ENCODE peak calls at places on chromosome 18, in six cellular contexts. C is pancreas, B is HCT116, L is colonic mucosa, Q is aorta, M is right atrium auricular region. Y is an unnamed sample.

GRCh38 chr18:61503688-61504087 is 170.5 kb downstream of the CDH20 start:
- DNase-seq in C (no peak), B (no peak), L (no peak), Q (no peak), M (no peak), Y (no peak)

GRCh38 chr18:52222211-52222610 is 117.8 kb upstream of the DCC start:
- DNase-seq in C (no peak), B (no peak), L (no peak), Q (no peak), M (no peak), Y (no peak)

GRCh38 chr18:57649536-57650495 is 28.2 kb upstream of the NARS1 start:
- DNase-seq in C (no peak), B (no peak), L (no peak), Q (no peak), M (no peak), Y (no peak)

GRCh38 chr18:79540161-79540913 is 139.3 kb upstream of the CTDP1 start:
- DNase-seq in C (peak; percentile 8), B (no peak), L (no peak), Q (peak; percentile 66), M (no peak), Y (no peak)

GRCh38 chr18:3450358-3451107 is 561 bp downstream of the TGIF1 start:
- DNase-seq in C (peak; percentile 71), B (no peak), L (peak; percentile 74), Q (peak; percentile 90), M (peak; percentile 72), Y (peak; percentile 66)

GRCh38 chr18:47150824-47151366 is 595 bp upstream of the HDHD2 start:
- DNase-seq in C (peak; percentile 20), B (no peak), L (peak; percentile 34), Q (no peak), M (no peak), Y (no peak)

GRCh38 chr18:32576296-32576916 is 105.7 kb upstream of the GAREM1 start:
- DNase-seq in C (no peak), B (no peak), L (no peak), Q (no peak), M (no peak), Y (no peak)

GRCh38 chr18:8701546-8702118 is 3.7 kb upstream of the MTCL1 start:
- DNase-seq in C (no peak), B (no peak), L (no peak), Q (no peak), M (no peak), Y (no peak)

GRCh38 chr18:37671530-37671929 is 105.9 kb upstream of the CELF4 start:
- DNase-seq in C (no peak), B (no peak), L (no peak), Q (no peak), M (no peak), Y (no peak)

GRCh38 chr18:77057043-77057442 is 75.5 kb downstream of the MBP start:
- DNase-seq in C (no peak), B (no peak), L (no peak), Q (no peak), M (no peak), Y (no peak)

GRCh38 chr18:70337139-70337972 is 48.5 kb downstream of the SOCS6 start:
- DNase-seq in C (no peak), B (peak; percentile 89), L (peak; percentile 31), Q (no peak), M (no peak), Y (no peak)

GRCh38 chr18:8773980-8774379 is 68.6 kb downstream of the MTCL1 start:
- DNase-seq in C (no peak), B (no peak), L (no peak), Q (no peak), M (no peak), Y (no peak)

GRCh38 chr18:56036673-56037072 is 448.7 kb upstream of the TCF4 start:
- DNase-seq in C (no peak), B (no peak), L (no peak), Q (no peak), M (no peak), Y (no peak)

GRCh38 chr18:62721837-62722795 is 6.8 kb downstream of the PHLPP1 start:
- DNase-seq in C (no peak), B (no peak), L (no peak), Q (no peak), M (no peak), Y (no peak)

GRCh38 chr18:8800445-8800844 is 95.1 kb downstream of the MTCL1 start:
- DNase-seq in C (peak; percentile 35), B (peak; percentile 73), L (no peak), Q (no peak), M (no peak), Y (no peak)

GRCh38 chr18:4040391-4041172 is 414.5 kb downstream of the DLGAP1 start:
- DNase-seq in C (no peak), B (no peak), L (no peak), Q (no peak), M (no peak), Y (no peak)

GRCh38 chr18:1522249-1522615 is 617.6 kb downstream of the ADCYAP1 start:
- DNase-seq in C (no peak), B (no peak), L (no peak), Q (no peak), M (no peak), Y (no peak)

GRCh38 chr18:55786651-55787272 is 198.8 kb upstream of the TCF4 start:
- DNase-seq in C (no peak), B (no peak), L (no peak), Q (no peak), M (no peak), Y (no peak)

GRCh38 chr18:27540126-27540525 is 355.0 kb upstream of the CHST9 start:
- DNase-seq in C (no peak), B (no peak), L (no peak), Q (no peak), M (no peak), Y (no peak)

GRCh38 chr18:2526320-2526719 is 45.0 kb downstream of the METTL4 start:
- DNase-seq in C (no peak), B (no peak), L (no peak), Q (no peak), M (no peak), Y (no peak)

GRCh38 chr18:21702602-21703001 is 2.0 kb downstream of the ABHD3 start:
- DNase-seq in C (no peak), B (no peak), L (no peak), Q (no peak), M (no peak), Y (no peak)
- H3K36me3 ChIP-seq in C (no peaks in the 10 kb centered on the region), B (peaks cover 25% of the 10 kb centered on the region), L (no peaks in the 10 kb centered on the region), Q (no peaks in the 10 kb centered on the region), M (no peaks in the 10 kb centered on the region), Y (peaks cover 14% of the 10 kb centered on the region)

GRCh38 chr18:30639361-30639760 is 403.2 kb downstream of the DSC3 start:
- DNase-seq in C (no peak), B (no peak), L (no peak), Q (no peak), M (no peak), Y (no peak)

DNA sequence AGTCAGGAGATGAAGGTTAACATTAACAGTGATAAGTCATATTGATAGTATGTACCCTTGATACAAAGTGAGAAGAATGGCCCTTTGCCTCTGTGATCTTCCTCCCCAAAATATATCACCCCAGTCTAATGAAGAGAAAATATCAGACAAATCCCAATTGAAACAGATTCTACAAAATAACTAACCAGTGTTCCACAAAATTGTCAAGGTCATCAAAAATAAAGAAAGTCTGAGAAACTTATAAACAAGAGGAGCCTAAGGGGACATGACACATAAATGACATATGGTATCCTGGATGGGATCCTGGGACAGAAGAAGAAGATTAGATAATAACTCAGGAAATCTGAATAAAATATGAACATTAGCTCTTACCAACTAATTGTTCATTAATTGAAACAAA is 398.4 kb downstream of the DSC3 start:
- DNase-seq in C (no peak), B (no peak), L (no peak), Q (no peak), M (no peak), Y (no peak)
- H3K4me1 ChIP-seq in C (no peaks in the 10 kb centered on the region), B (no peaks in the 10 kb centered on the region), L (no peaks in the 10 kb centered on the region), Q (no peaks in the 10 kb centered on the region), M (no peaks in the 10 kb centered on the region), Y (no peaks in the 10 kb centered on the region)

GRCh38 chr18:7417742-7418141 is 149.4 kb upstream of the PTPRM start:
- DNase-seq in C (no peak), B (no peak), L (no peak), Q (no peak), M (no peak), Y (no peak)
- H3K27ac ChIP-seq in C (no peak overlapping the region), B (no peak overlapping the region), L (no peak overlapping the region), Q (no peak overlapping the region), M (no peak overlapping the region), Y (no peak overlapping the region)

DNA sequence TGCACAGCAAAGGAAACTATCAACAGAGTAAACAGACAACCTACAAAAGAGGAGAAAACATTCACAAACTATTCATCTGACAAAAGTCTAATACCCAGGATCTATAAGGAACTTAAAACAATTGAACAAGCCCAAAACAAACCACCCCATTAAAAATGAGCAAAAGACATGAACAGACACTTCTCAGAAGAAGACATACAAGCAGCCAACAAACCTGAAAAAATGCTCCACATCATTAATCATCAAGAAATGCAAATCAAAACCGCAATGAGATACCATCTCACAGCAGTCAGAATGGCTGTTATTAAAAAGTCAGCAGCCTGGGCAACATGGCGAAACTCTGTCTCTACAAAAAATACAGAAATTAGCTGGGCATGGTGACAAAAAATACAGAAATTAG is 110.2 kb upstream of the LDLRAD4 start:
- DNase-seq in C (no peak), B (no peak), L (no peak), Q (no peak), M (no peak), Y (no peak)
- H3K36me3 ChIP-seq in C (peaks cover 34% of the 10 kb centered on the region), B (peaks cover 48% of the 10 kb centered on the region), L (no peaks in the 10 kb centered on the region), Q (peaks cover 10% of the 10 kb centered on the region), M (peaks cover 48% of the 10 kb centered on the region), Y (peaks cover 49% of the 10 kb centered on the region)

DNA sequence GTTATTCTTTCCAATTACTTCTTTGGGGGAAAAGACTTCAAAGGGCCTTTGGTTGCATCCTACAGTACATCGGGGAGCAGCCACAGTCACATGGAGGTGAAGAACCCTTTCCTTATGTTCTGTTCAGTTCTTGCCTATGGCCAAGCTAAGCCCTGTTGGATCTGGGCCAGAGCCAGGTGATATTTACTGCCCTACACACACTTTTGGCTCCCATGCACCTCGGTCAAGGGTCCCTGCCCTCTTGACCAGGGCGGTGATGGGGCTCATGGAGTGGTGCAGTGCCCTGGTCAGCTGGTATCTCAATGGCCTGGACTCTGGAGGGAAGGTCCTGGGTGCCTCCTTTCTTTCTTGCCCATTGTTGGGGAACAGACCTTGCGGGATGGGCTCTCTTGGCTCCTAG is 98.7 kb downstream of the VAPA start:
- DNase-seq in C (no peak), B (no peak), L (no peak), Q (no peak), M (no peak), Y (no peak)
- H3K4me1 ChIP-seq in C (no peaks in the 10 kb centered on the region), B (peaks cover 6% of the 10 kb centered on the region), L (no peaks in the 10 kb centered on the region), Q (peaks cover 6% of the 10 kb centered on the region), M (no peaks in the 10 kb centered on the region), Y (no peaks in the 10 kb centered on the region)

GRCh38 chr18:74905245-74905644 is 303.7 kb downstream of the PTGR3 start:
- DNase-seq in C (no peak), B (no peak), L (no peak), Q (no peak), M (no peak), Y (no peak)

GRCh38 chr18:74901347-74902169 is 303.9 kb downstream of the ZNF407 start:
- DNase-seq in C (no peak), B (no peak), L (no peak), Q (no peak), M (no peak), Y (no peak)

GRCh38 chr18:74902170-74902465 is 304.4 kb downstream of the ZNF407 start:
- DNase-seq in C (no peak), B (no peak), L (no peak), Q (no peak), M (no peak), Y (no peak)

GRCh38 chr18:74906189-74906588 is 302.8 kb downstream of the PTGR3 start:
- DNase-seq in C (no peak), B (no peak), L (peak; percentile 66), Q (no peak), M (no peak), Y (no peak)
- H3K27ac ChIP-seq in C (no peak overlapping the region), B (no peak overlapping the region), L (peak overlapping the region; percentile 51), Q (no peak overlapping the region), M (no peak overlapping the region), Y (no peak overlapping the region)

GRCh38 chr18:478679-479078 is 21.8 kb downstream of the COLEC12 start:
- DNase-seq in C (no peak), B (no peak), L (no peak), Q (no peak), M (no peak), Y (no peak)
- H3K36me3 ChIP-seq in C (no peaks in the 10 kb centered on the region), B (no peaks in the 10 kb centered on the region), L (no peaks in the 10 kb centered on the region), Q (no peaks in the 10 kb centered on the region), M (no peaks in the 10 kb centered on the region), Y (no peaks in the 10 kb centered on the region)

Y was measured in effector memory CD4-positive, alpha-beta T cell.